ENCODE peak calls at places on chromosomes 7 and 10, in four cellular contexts. H is fibroblast of pulmonary artery, M is cardiac fibroblast, R is uterus. I is an unnamed sample.

GRCh38 chr10:122099562-122099961 is 110.6 kb downstream of the TACC2 start:
- DNase-seq in H (no peak), M (no peak), R (no peak), I (no peak)

GRCh38 chr10:85720931-85721330 is 645.7 kb downstream of the GRID1 start:
- DNase-seq in R (no peak), M (no peak), H (no peak), I (no peak)

GRCh38 chr7:11751315-11751714 is 80.7 kb downstream of the THSD7A start:
- DNase-seq in R (no peak), H (no peak), M (no peak), I (no peak)

GRCh38 chr10:69884686-69885085 is 83.0 kb downstream of the COL13A1 start:
- DNase-seq in R (no peak), H (peak), M (no peak), I (no peak)

GRCh38 chr10:47405829-47406547 is 21.9 kb upstream of the ZNF488 start:
- DNase-seq in R (no peak), H (no peak), M (no peak), I (no peak)

GRCh38 chr7:31000161-31000693 is 36.5 kb downstream of the GHRHR start:
- DNase-seq in H (no peak), R (no peak), M (no peak), I (no peak)

GRCh38 chr10:26755443-26755903 is 58.0 kb downstream of the PDSS1 start:
- DNase-seq in H (peak), R (no peak), M (peak), I (peak)

GRCh38 chr7:107593025-107593410 is 13.0 kb downstream of the BCAP29 start:
- DNase-seq in R (no peak), H (peak), M (peak), I (no peak)

GRCh38 chr7:100418930-100419659 is 9.4 kb downstream of the ZCWPW1 start:
- DNase-seq in M (peak), H (no peak), R (no peak), I (peak)

GRCh38 chr7:7563813-7564212 is 2.9 kb upstream of the MIOS start:
- DNase-seq in H (no peak), R (no peak), M (no peak), I (no peak)

GRCh38 chr7:115221484-115221883 is 299.6 kb downstream of the MDFIC start:
- DNase-seq in R (no peak), M (no peak), H (no peak), I (no peak)

GRCh38 chr10:122331615-122332446 is 42.7 kb upstream of the PLEKHA1 start:
- DNase-seq in M (no peak), R (no peak), H (no peak), I (no peak)

GRCh38 chr7:6453737-6454136 is 6.0 kb upstream of the DAGLB start:
- DNase-seq in H (peak), M (peak), R (no peak), I (no peak)

GRCh38 chr7:73971315-73971700 is 56.7 kb upstream of the ELN start:
- DNase-seq in H (no peak), M (no peak), R (no peak), I (peak)

GRCh38 chr7:151756866-151757265 is 120.0 kb downstream of the PRKAG2 start:
- DNase-seq in R (no peak), M (no peak), H (no peak), I (no peak)

GRCh38 chr10:133141963-133142350 is 18.1 kb upstream of the KNDC1 start:
- DNase-seq in R (peak), H (no peak), M (no peak), I (no peak)

GRCh38 chr7:137674551-137675409 is 172.0 kb downstream of the DGKI start:
- DNase-seq in H (no peak), R (no peak), M (no peak), I (no peak)

GRCh38 chr7:132400667-132401142 is 175.6 kb downstream of the PLXNA4 start:
- DNase-seq in H (no peak), R (no peak), M (peak), I (no peak)

GRCh38 chr10:57979466-57979865 is 288.2 kb downstream of the IPMK start:
- DNase-seq in H (peak), R (no peak), M (peak), I (no peak)

GRCh38 chr7:149495785-149496641 is 1.6 kb downstream of the ZNF746 start:
- DNase-seq in M (peak), H (peak), R (peak), I (peak)

GRCh38 chr7:38506756-38507155 is 124.4 kb downstream of the AMPH start:
- DNase-seq in M (peak), R (peak), H (peak), I (no peak)

GRCh38 chr7:82266081-82266480 is 177.5 kb downstream of the CACNA2D1 start:
- DNase-seq in H (no peak), R (no peak), M (no peak), I (no peak)

GRCh38 chr10:104232613-104233102 is 494 bp upstream of the CFAP43 start:
- DNase-seq in H (no peak), R (no peak), M (no peak), I (no peak)

GRCh38 chr7:31488562-31489203 is 25.2 kb upstream of the ITPRID1 start:
- DNase-seq in M (peak), H (peak), R (no peak), I (peak)

GRCh38 chr10:95208702-95209391 is 14.8 kb downstream of the ACSM6 start:
- DNase-seq in H (peak), R (no peak), M (peak), I (no peak)

GRCh38 chr10:96496281-96496925 is 17.3 kb downstream of the TLL2 start:
- DNase-seq in H (peak), M (peak), R (no peak), I (peak)

GRCh38 chr10:71632896-71633600 is 86.5 kb downstream of the C10orf105 start:
- DNase-seq in R (no peak), H (no peak), M (no peak), I (no peak)

GRCh38 chr10:132192076-132192975 is 5.6 kb downstream of the DPYSL4 start:
- DNase-seq in M (no peak), H (no peak), R (no peak), I (no peak)

GRCh38 chr7:82110146-82110823 is 333.3 kb downstream of the CACNA2D1 start:
- DNase-seq in M (no peak), H (no peak), R (no peak), I (no peak)

GRCh38 chr10:30694492-30695228 is 65.1 kb upstream of the LYZL2 start:
- DNase-seq in R (no peak), H (no peak), M (no peak), I (no peak)

GRCh38 chr7:144027070-144027469 is 21.7 kb upstream of the OR2A5 start:
- DNase-seq in M (peak), R (no peak), H (peak), I (no peak)

GRCh38 chr10:62394556-62395018 is 20.4 kb downstream of the ZNF365 start:
- DNase-seq in M (no peak), H (no peak), R (no peak), I (no peak)

GRCh38 chr10:97169063-97169462 is 16.7 kb downstream of the SLIT1 start:
- DNase-seq in M (no peak), H (no peak), R (no peak), I (no peak)

GRCh38 chr10:79313911-79314439 is 33.3 kb upstream of the PPIF start:
- DNase-seq in M (no peak), R (peak), H (no peak), I (no peak)

GRCh38 chr7:135208417-135208793 is 2.9 kb downstream of the WDR91 start:
- DNase-seq in M (no peak), R (no peak), H (no peak), I (no peak)

GRCh38 chr7:135207739-135208416 is 3.4 kb downstream of the WDR91 start:
- DNase-seq in H (no peak), M (no peak), R (no peak), I (peak)

GRCh38 chr7:135205850-135206249 is 5.5 kb downstream of the WDR91 start:
- DNase-seq in R (no peak), M (no peak), H (no peak), I (no peak)

GRCh38 chr7:135209225-135209834 is 2.0 kb downstream of the WDR91 start:
- DNase-seq in R (no peak), M (no peak), H (no peak), I (no peak)

DNA sequence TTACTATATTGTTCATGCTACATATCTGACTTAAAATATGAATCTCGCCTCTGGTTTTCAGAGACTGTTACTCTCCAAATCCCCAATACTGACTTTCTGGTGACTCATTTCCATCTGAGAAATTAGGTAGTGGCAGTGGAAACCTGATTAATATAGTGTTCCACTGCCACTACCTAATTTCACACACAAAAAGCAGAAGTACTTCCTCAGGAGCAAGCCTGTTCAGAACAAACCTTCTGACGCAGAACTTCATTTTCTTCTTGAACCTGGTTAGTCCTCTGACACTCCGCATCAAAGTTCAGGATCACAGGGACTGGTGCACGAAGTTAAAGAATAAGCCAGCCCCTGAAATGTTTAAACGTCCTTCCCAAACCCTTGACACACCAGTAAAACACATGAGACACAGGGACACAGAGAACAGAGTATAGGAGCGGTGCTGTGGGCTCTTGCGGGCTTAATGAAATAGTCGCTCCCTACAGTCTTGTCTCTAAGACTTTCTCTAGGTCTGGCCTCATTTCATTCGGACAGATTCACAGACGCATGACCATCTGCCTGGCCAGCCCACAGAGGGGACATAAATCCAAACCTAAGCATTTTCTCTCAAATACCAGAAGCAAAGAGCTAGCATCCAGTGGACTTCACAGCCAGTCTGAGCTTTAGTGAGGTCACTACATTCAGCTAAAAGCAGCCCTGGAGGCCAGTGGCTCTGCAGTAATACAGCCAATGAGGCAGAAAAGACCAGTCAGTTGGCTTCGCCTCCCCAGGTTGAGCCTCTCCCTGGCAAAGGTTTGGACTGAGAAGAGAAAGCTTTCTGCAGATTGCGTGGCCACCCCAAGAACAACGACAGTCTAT is 4.2 kb downstream of the WDR91 start:
- DNase-seq in H (no peak), R (no peak), M (no peak), I (peak)
- H3K4me3 ChIP-seq in H (no peak), R (no peak), M (no peak), I (peak)

DNA sequence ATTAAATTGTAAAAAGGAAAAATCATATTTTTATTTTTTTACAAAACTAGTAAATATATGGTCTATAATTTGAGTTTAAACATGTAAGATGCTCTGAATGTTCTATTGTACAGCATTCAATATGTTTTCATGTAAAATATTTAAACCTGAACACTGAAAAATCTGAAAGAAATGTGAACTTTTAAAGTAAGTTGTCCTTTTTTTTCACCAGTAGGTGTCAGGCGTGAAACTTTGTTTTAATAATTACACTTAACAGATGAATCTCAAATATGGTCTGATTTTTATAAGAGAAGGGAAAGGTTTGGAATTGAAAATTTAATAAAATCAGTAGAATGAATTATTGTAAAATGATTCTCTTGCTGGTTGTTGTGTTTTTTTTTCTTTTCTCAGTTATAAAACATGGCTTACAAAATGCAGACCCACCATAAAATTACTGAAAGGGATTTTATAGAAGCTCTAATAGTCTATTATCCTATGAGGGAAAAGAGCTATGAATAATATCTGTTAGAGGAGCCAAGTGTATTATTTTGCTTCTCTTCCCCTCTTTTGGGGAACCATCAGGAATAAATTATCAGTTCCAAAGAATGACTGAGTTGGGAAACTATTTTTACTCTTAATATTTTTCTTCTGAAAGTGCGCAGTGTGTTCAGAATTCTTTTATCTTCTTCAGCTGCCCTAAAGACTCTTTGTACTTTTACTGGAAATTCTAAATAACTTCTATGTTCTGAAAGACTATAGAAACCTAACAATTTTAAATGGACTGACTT is 217.7 kb upstream of the FZD1 start:
- DNase-seq in R (no peak), H (peak), M (peak), I (no peak)
- TF ChIP-seq CTCF in R (peak), H (peak), M (peak), I (peak)

DNA sequence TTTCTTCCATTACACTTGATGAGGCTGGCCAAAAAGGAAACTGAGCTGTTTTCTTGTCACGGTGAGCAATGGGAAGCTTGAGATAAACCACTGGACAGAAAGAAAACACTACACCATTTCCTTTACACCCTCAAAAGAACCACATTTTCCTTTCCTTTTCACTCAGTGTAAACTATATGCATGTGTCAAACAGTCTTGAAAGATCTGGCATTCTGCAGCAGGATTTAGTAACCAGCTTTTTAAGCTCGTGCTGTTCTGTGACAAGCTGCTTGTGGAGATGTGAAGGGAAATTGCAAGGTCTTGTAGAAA is 693.2 kb downstream of the PARD3 start:
- DNase-seq in M (peak), H (peak), R (no peak), I (no peak)
- H3K4me3 ChIP-seq in M (no peak), H (no peak), R (no peak), I (no peak)

GRCh38 chr10:99345350-99345749 is 16.2 kb downstream of the CNNM1 start:
- DNase-seq in R (no peak), H (no peak), M (peak), I (peak)
- TF ChIP-seq CTCF in R (no peak), H (no peak), M (no peak), I (no peak)

GRCh38 chr10:119818889-119819270 is 53.8 kb downstream of the MCMBP start:
- DNase-seq in H (no peak), M (no peak), R (peak), I (no peak)
- H3K4me3 ChIP-seq in H (peak), M (peak), R (peak), I (no peak)